ENCODE peak calls at places on chromosomes 7 and 10, in five cellular contexts. One of them, this sample, is unnamed.

GRCh38 chr10:19966751-19967150 is 150.5 kb downstream of the PLXDC2 start:
- DNase-seq in upper lobe of right lung: no peak
- DNase-seq in GM23338: peak; percentile 64
- DNase-seq in keratinocyte: no peak
- DNase-seq in RWPE1: no peak
- DNase-seq in this sample: no peak

GRCh38 chr7:135757719-135758411 is 9.3 kb upstream of the FAM180A start:
- DNase-seq in upper lobe of right lung: no peak
- DNase-seq in GM23338: no peak
- DNase-seq in keratinocyte: no peak
- DNase-seq in RWPE1: peak; percentile 21
- DNase-seq in this sample: no peak

GRCh38 chr10:104202231-104202630 is 29.9 kb downstream of the CFAP43 start:
- DNase-seq in upper lobe of right lung: no peak
- DNase-seq in GM23338: no peak
- DNase-seq in keratinocyte: no peak
- DNase-seq in RWPE1: no peak
- DNase-seq in this sample: no peak

GRCh38 chr7:107689553-107689952 is 28.9 kb downstream of the SLC26A4 start:
- DNase-seq in upper lobe of right lung: no peak
- DNase-seq in GM23338: no peak
- DNase-seq in keratinocyte: no peak
- DNase-seq in RWPE1: no peak
- DNase-seq in this sample: no peak

GRCh38 chr7:101589976-101590662 is 39.0 kb downstream of the MYL10 start:
- DNase-seq in upper lobe of right lung: peak; percentile 25
- DNase-seq in GM23338: no peak
- DNase-seq in keratinocyte: no peak
- DNase-seq in RWPE1: no peak
- DNase-seq in this sample: peak; percentile 25

GRCh38 chr10:92573091-92573797 is 649 bp downstream of the IDE start:
- DNase-seq in upper lobe of right lung: no peak
- DNase-seq in GM23338: peak; percentile 55
- DNase-seq in keratinocyte: no peak
- DNase-seq in RWPE1: peak; percentile 56
- DNase-seq in this sample: no peak

GRCh38 chr7:1742555-1743303 is 72.7 kb downstream of the ELFN1 start:
- DNase-seq in upper lobe of right lung: no peak
- DNase-seq in GM23338: no peak
- DNase-seq in keratinocyte: no peak
- DNase-seq in RWPE1: no peak
- DNase-seq in this sample: no peak

GRCh38 chr7:75963383-75963995 is 30.9 kb downstream of the TMEM120A start:
- DNase-seq in upper lobe of right lung: no peak
- DNase-seq in GM23338: no peak
- DNase-seq in keratinocyte: no peak
- DNase-seq in RWPE1: no peak
- DNase-seq in this sample: no peak

GRCh38 chr10:100303724-100304319 is 17.3 kb upstream of the BLOC1S2 start:
- DNase-seq in upper lobe of right lung: no peak
- DNase-seq in GM23338: peak; percentile 79
- DNase-seq in keratinocyte: no peak
- DNase-seq in RWPE1: peak; percentile 62
- DNase-seq in this sample: no peak

GRCh38 chr10:21166557-21167287 is 269.6 kb upstream of the NEBL start:
- DNase-seq in upper lobe of right lung: peak; percentile 86
- DNase-seq in GM23338: no peak
- DNase-seq in keratinocyte: no peak
- DNase-seq in RWPE1: no peak
- DNase-seq in this sample: no peak

GRCh38 chr7:73774923-73775322 is 4.9 kb upstream of the CLDN3 start:
- DNase-seq in upper lobe of right lung: no peak
- DNase-seq in GM23338: no peak
- DNase-seq in keratinocyte: no peak
- DNase-seq in RWPE1: no peak
- DNase-seq in this sample: no peak

GRCh38 chr10:71468363-71469094 is 71.8 kb downstream of the CDH23 start:
- DNase-seq in upper lobe of right lung: no peak
- DNase-seq in GM23338: no peak
- DNase-seq in keratinocyte: no peak
- DNase-seq in RWPE1: no peak
- DNase-seq in this sample: no peak

This sample was measured in RWPE2.